ENCODE peak calls at places on chromosomes 3 and 15, in six cellular contexts. A is H9, Y is IMR-90, X is neuronal stem cell, E is mesenchymal stem cell, L is H1. I is an unnamed sample.

GRCh38 chr15:34883633-34884032 is 85.9 kb downstream of the AQR start:
- DNase-seq in A (no peak), Y (peak), X (no peak), E (no peak), L (no peak), I (no peak)

GRCh38 chr3:184003187-184003967 is 14.3 kb downstream of the ABCC5 start:
- DNase-seq in A (no peak), Y (peak), X (no peak), E (peak), L (no peak), I (peak)

GRCh38 chr3:117454236-117454635 is 744.7 kb downstream of the TUSC7 start:
- DNase-seq in A (no peak), Y (no peak), X (no peak), E (no peak), L (no peak), I (no peak)

GRCh38 chr15:50251638-50252182 is 13.8 kb downstream of the HDC start:
- DNase-seq in A (no peak), Y (no peak), X (no peak), E (no peak), L (no peak), I (no peak)

GRCh38 chr3:17143893-17144664 is 259.3 kb downstream of the PLCL2 start:
- DNase-seq in A (peak), Y (no peak), X (no peak), E (no peak), L (no peak), I (no peak)

GRCh38 chr15:25235391-25235790 is 203.4 kb downstream of the UBE3A start:
- DNase-seq in A (no peak), Y (no peak), X (no peak), E (no peak), L (no peak), I (no peak)

GRCh38 chr3:167814441-167814951 is 79.0 kb downstream of the SERPINI1 start:
- DNase-seq in A (no peak), Y (peak), X (no peak), E (no peak), L (no peak), I (no peak)

GRCh38 chr3:45644467-45645201 is 44.6 kb upstream of the SACM1L start:
- DNase-seq in A (no peak), Y (peak), X (no peak), E (peak), L (no peak), I (peak)

GRCh38 chr3:18717588-18717987 is 292.4 kb upstream of the SATB1 start:
- DNase-seq in A (no peak), Y (no peak), X (no peak), E (no peak), L (no peak), I (no peak)

GRCh38 chr15:70264014-70264492 is 166.3 kb upstream of the TLE3 start:
- DNase-seq in A (no peak), Y (no peak), X (no peak), E (peak), L (no peak), I (peak)

GRCh38 chr3:77835916-77836315 is 796.0 kb downstream of the ROBO2 start:
- DNase-seq in A (no peak), Y (peak), X (no peak), E (peak), L (no peak), I (no peak)
- H4K91ac ChIP-seq in A (no peak), Y (no peak), X (no peak), E (no peak), L (no peak), I (no peak)

DNA sequence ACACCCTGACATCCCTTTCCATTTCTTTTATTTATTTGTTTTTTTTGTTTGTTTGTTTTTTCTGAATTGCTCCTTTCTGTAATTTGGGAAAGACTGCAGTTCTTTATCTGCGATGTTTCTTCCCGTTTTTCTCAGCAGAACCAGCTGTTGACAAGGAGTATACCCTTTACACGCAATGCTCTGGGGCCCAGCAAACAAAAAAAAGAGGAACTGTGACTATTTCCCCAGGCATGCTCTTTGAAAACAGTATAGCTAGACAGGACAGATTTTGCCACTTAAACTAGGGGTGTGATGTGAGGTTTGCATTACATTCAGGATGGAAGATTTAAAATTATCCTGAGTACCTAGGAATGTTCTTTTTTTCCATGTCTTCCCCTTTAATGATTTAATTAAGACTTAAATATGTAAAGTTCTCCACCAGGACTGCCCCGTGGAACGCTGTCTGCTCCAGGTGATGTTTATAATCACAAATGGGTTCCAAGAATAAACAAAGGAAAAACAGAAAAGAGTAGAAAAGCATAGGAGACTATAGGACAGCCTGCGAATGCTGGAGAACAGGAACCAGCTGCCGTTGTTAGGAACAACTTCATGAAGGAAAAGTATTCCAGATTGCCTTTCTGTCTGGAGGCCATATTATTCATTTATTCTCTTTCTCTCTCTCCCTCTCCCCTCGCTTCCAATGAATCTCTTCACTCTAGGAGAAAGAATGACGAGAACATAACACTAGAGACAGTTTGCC is 43.3 kb downstream of the TGFBR2 start:
- DNase-seq in A (no peak), Y (peak), X (no peak), E (peak), L (no peak), I (peak)
- H3K9ac ChIP-seq in A (no peak), Y (peak), X (no peak), E (no peak), L (no peak), I (no peak)

DNA sequence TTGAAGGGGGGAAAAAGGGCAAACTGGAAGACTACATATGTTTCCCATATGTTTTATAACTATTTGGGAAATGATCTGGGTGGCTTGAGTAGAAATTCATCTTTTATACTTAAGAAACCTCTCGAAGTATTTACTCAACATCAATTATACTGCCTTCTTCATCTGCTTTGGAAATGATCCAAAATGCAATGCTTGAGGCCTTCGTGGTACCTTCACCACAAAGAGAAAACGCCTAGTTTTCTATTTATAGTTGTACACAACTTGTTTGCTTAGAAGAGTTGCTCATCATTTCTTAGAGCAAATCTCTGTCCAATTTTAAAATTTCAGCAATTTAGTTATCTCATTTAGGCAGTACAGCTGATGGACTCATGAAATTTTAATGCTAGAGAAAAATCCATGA is 18.8 kb downstream of the ACKR4 start:
- DNase-seq in A (no peak), Y (no peak), X (no peak), E (no peak), L (no peak), I (no peak)
- H3K14ac ChIP-seq in A (no peak), Y (no peak), X (no peak), E (no peak), L (no peak), I (no peak)

DNA sequence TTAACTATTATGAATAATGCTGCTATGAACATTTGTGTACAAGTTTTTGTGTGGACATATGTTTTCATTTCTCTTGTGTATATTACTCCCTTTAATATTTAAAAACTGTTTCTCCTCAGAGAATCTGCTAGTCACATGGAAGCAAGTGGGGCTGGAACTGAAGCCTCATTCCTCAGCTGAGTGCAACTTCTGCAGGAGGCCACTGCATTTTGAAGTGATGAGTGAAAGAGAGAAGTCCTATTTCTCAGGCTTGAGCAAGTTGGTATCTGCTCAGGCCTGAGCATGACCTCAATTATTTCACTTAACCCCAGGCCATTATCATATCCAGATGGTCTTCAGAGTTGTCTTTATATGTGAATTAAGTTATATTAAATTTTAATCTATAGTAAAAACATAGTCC is 11.5 kb downstream of the TLR9 start:
- DNase-seq in A (no peak), Y (no peak), X (no peak), E (no peak), L (no peak), I (no peak)
- H4K91ac ChIP-seq in A (no peak), Y (no peak), X (no peak), E (no peak), L (no peak), I (no peak)

DNA sequence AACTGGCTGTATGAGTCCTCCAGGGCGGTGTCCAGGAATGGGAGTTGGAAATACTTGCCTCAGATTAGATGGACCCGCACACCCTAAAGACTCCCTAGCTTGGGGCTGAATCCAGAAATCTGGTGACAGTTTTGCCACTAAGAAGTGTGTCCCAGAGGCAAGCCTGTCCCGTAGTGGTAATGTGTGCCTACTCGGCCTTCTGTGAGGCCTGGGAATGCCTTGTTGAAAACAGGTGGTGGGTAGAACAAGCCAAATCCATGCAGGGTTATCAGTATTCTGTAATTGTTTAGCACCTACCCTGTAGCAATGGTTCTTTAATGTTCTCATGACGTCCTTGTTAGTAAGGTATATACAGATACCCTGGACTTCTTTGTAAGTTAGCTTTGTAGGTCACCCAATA is 1.6 kb downstream of the C3orf52 start:
- DNase-seq in A (no peak), Y (no peak), X (no peak), E (no peak), L (no peak), I (no peak)
- H3K9ac ChIP-seq in A (no peak), Y (no peak), X (no peak), E (no peak), L (no peak), I (no peak)

GRCh38 chr3:51501833-51502561 is 2.2 kb upstream of the DCAF1 start:
- DNase-seq in A (peak), Y (peak), X (peak), E (peak), L (peak), I (peak)
- H3K14ac ChIP-seq in A (no peak), Y (no peak), X (no peak), E (no peak), L (no peak), I (no peak)

GRCh38 chr3:149647285-149647684 is 10.5 kb downstream of the WWTR1 start:
- DNase-seq in A (no peak), Y (no peak), X (no peak), E (no peak), L (no peak), I (no peak)

GRCh38 chr3:149646181-149646766 is 11.6 kb downstream of the WWTR1 start:
- DNase-seq in A (no peak), Y (peak), X (no peak), E (peak), L (no peak), I (peak)

GRCh38 chr3:149647812-149648211 is 10.0 kb downstream of the WWTR1 start:
- DNase-seq in A (no peak), Y (no peak), X (no peak), E (no peak), L (no peak), I (no peak)

GRCh38 chr3:149650828-149651227 is 7.0 kb downstream of the WWTR1 start:
- DNase-seq in A (no peak), Y (no peak), X (no peak), E (no peak), L (no peak), I (no peak)

DNA sequence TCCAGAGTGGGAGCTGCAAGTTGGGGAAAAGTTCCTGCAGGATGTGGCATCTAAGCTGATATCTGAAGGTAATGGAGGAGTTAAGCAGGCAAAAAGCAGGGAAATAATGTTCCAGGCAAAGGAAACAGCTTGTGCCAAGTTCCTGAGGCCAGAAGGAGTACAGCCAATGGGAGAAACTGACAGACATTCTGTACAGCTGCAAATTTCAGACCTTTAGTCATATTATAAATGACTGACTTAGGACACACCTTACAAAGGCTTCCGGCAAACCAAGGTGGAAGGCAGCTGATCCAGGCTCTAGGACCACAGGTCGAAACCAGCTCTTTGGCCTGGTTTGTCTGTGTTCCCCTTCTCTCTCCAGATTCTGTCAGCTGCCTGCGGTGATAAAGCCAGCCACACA is 9.3 kb downstream of the WWTR1 start:
- DNase-seq in A (no peak), Y (no peak), X (no peak), E (no peak), L (no peak), I (no peak)
- H4K91ac ChIP-seq in A (no peak), Y (no peak), X (no peak), E (no peak), L (no peak), I (no peak)